ENCODE peak calls at places on chromosomes 6 and 20, in ten cellular contexts. V, A, G, M, U, Z, I, Y, D and N are unnamed samples.

GRCh38 chr6:166478782-166479592 is 96.2 kb upstream of the MPC1 start:
- DNase-seq in U (no peak), Y (no peak), I (no peak), M (no peak), D (no peak), G (no peak), V (no peak), A (no peak), Z (no peak), N (no peak)

GRCh38 chr6:126804255-126805064 is 314.0 kb upstream of the RSPO3 start:
- DNase-seq in A (peak; percentile 33), G (peak; percentile 64), V (peak; percentile 56), Z (no peak), M (no peak), Y (peak; percentile 50), D (peak; percentile 10), I (peak; percentile 66), U (peak; percentile 34), N (peak; percentile 8)

GRCh38 chr20:21704408-21705385 is 767 bp upstream of the PAX1 start:
- DNase-seq in M (no peak), Y (no peak), Z (no peak), I (no peak), U (no peak), V (no peak), G (no peak), A (no peak), D (no peak), N (no peak)

GRCh38 chr6:84842526-84843161 is 78.2 kb upstream of the TBX18 start:
- DNase-seq in Y (peak; percentile 17), A (no peak), M (no peak), G (peak; percentile 54), D (no peak), I (peak; percentile 86), Z (no peak), U (no peak), V (no peak), N (no peak)

GRCh38 chr20:6704132-6704861 is 63.2 kb upstream of the BMP2 start:
- DNase-seq in G (peak; percentile 79), Y (no peak), U (no peak), I (peak; percentile 59), V (peak; percentile 67), Z (no peak), A (no peak), M (no peak), D (peak; percentile 4), N (peak; percentile 7)

GRCh38 chr6:105319331-105319730 is 83.6 kb downstream of the PREP start:
- DNase-seq in Z (no peak), Y (no peak), D (no peak), U (no peak), G (peak; percentile 39), I (peak; percentile 14), M (no peak), V (no peak), A (no peak), N (no peak)

GRCh38 chr6:4506806-4507205 is 269.4 kb upstream of the CDYL start:
- DNase-seq in Z (no peak), A (no peak), Y (no peak), V (no peak), U (no peak), G (no peak), I (no peak), M (no peak), D (peak; percentile 35), N (no peak)

GRCh38 chr6:5004373-5005037 is 668 bp upstream of the RPP40 start:
- DNase-seq in V (no peak), I (no peak), Y (no peak), Z (no peak), G (no peak), D (no peak), U (no peak), M (no peak), A (no peak), N (no peak)

GRCh38 chr6:149273318-149273717 is 44.2 kb upstream of the TAB2 start:
- DNase-seq in Y (no peak), M (peak; percentile 75), I (no peak), D (no peak), V (no peak), Z (peak; percentile 70), A (no peak), G (no peak), U (no peak), N (no peak)

GRCh38 chr6:72938104-72938503 is 287.2 kb downstream of the KHDC1L start:
- DNase-seq in M (no peak), U (no peak), Z (no peak), D (no peak), A (no peak), Y (no peak), I (peak; percentile 11), V (no peak), G (no peak), N (no peak)

GRCh38 chr6:169701218-169701952 is 444 bp downstream of the WDR27 start:
- DNase-seq in D (no peak), V (no peak), Z (no peak), I (no peak), A (no peak), G (no peak), U (no peak), M (peak; percentile 73), Y (peak; percentile 38), N (no peak)

GRCh38 chr6:73585566-73586415 is 65.0 kb upstream of the EEF1A1 start:
- DNase-seq in I (peak; percentile 80), Y (peak; percentile 69), A (peak; percentile 56), D (peak; percentile 52), G (peak; percentile 82), U (no peak), V (peak; percentile 81), Z (no peak), M (no peak), N (peak; percentile 41)

GRCh38 chr6:37314803-37315515 is 38.8 kb upstream of the RNF8 start:
- DNase-seq in V (peak; percentile 38), M (no peak), U (peak; percentile 54), G (peak; percentile 27), Z (no peak), A (no peak), I (peak; percentile 47), D (no peak), Y (peak; percentile 66), N (no peak)

GRCh38 chr20:12219798-12220197 is 302.1 kb downstream of the BTBD3 start:
- DNase-seq in M (no peak), Y (no peak), U (no peak), I (no peak), V (no peak), Z (no peak), G (no peak), D (no peak), A (no peak), N (no peak)

DNA sequence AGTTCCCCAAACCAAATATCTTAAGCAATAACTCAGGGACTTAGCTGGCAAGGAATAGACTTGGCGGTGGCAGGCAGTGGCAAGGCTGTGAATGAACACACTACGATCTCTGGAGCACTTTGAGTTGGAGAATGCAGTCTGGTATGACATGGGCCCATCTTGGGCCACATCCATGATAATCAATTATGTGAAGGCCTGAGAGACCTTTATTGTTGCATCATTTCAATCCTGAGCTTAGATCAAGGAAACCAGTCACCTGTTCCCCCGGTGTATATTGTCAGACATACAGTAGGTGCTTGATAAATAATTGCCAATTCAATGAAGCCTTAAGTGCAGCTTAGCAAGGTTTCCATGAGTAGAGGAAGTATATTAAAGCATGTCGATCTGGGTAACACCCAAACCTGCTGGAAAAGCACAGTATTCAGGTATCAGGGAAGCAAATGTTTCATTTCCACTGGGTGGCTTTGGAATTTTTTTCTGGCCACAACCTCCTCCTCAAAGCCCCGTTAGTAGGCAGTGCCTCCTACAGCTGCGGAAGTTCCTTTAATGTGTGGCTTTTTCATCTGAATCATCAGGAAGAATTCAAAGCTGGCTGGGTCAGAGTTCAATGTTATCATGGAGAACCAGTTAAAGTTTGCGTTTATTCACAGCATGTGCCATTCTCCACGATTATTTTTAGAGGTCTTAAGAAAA is 10.2 kb downstream of the CASS4 start:
- DNase-seq in G (peak; percentile 93), D (no peak), A (peak; percentile 71), V (peak; percentile 21), U (no peak), M (no peak), I (peak; percentile 72), Y (no peak), Z (no peak), N (no peak)
- TF ChIP-seq CTCF in G (peak; percentile 13), D (peak; percentile 8), A (no peak), V (no peak), U (no peak), M (no peak), I (no peak), Y (no peak), Z (no peak), N (no peak)

GRCh38 chr20:48750941-48751620 is 76.7 kb downstream of the PREX1 start:
- DNase-seq in Y (peak; percentile 30), U (no peak), A (no peak), Z (peak; percentile 82), V (no peak), I (no peak), D (no peak), M (no peak), G (peak; percentile 14), N (no peak)
- TF ChIP-seq CTCF in Y (no peak), U (no peak), A (no peak), Z (peak; percentile 10), V (no peak), I (no peak), D (no peak), M (no peak), G (no peak), N (no peak)

DNA sequence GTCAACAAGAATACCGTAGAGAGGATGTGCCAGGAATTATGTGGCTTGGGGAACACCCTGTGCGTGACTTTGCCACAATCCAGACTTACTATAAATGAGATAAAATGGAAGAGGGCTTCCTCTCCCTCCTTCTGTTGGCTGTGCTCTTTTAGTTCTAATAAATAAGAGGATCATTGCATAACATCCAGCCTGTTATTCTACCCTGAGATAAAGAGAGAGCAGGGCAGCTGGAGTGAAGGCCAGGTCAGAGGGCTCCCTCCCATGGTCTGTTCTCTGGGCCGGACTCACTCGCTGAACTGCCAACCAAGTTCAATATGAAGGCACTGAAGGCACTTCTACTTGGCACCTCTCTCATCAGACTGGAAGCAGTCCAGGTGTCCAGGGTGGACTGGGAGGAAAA is 91.7 kb downstream of the MTFR2 start:
- DNase-seq in A (no peak), Z (peak; percentile 48), V (no peak), M (no peak), U (no peak), G (peak; percentile 15), I (no peak), D (no peak), Y (peak; percentile 79), N (peak; percentile 54)
- TF ChIP-seq CTCF in A (no peak), Z (no peak), V (no peak), M (no peak), U (no peak), G (no peak), I (no peak), D (no peak), Y (no peak), N (peak; percentile 40)

DNA sequence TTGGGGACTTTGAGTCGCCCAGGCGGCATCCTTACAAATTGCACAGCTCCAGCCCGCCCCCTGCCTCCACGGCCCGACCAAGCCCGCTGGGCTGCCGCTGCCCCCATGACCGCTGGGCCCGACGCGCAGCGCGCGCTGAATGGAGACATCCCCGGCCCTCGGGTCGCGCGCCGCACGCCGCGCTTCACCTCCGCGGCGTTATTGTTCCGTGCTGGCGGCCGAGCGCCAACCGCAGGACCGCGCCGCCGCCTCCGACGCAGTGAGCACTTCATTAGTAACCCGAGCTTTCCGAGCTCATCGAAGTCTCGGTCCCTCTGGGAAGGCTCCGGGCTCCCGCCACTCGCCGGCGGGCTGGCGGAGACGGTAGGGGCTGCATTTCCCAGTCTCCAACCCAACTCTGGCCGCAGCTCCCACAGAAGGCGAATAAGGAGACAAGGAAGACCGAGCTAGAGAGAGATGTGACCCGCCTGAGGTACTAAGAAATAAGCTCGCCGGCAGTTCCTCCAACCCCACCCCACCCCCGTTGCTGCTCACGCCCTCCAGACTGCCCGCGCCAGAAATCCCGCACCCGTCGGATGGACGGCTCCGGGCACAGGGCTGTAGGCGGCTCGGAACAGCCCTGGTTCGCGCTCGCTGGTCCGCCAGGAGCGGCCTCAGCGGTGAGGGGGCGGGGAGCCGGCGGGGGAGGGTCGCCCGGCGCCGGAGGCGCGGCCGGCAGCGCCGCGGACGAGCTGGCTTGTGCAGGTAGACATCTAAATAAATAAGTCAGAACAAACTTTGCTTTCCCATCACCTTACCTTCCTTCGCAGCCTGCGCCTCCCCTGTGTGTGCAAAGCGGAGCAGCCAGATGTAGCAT is 683 bp downstream of the EPHA7 start:
- DNase-seq in G (peak; percentile 61), U (peak; percentile 21), I (no peak), D (no peak), V (peak; percentile 4), Y (peak; percentile 60), A (no peak), Z (peak; percentile 47), M (peak; percentile 72), N (no peak)
- TF ChIP-seq CTCF in G (peak; percentile 4), U (no peak), I (no peak), D (no peak), V (no peak), Y (no peak), A (no peak), Z (no peak), M (no peak), N (peak; percentile 4)